ENCODE peak calls at places on chromosomes 13 and 19, in eight cellular contexts. T, Q, D, J, P, V, H and W are unnamed samples.

GRCh38 chr19:46076951-46077814 is 36.4 kb upstream of the IGFL4 start:
- DNase-seq in T (peak), P (no peak), H (no peak), V (peak), D (peak), Q (no peak), J (peak), W (no peak)

GRCh38 chr19:36420961-36421748 is 2.7 kb upstream of the ZFP82 start:
- DNase-seq in P (no peak), D (no peak), Q (no peak), J (peak), T (no peak), V (no peak), H (peak), W (no peak)

GRCh38 chr13:76711515-76712182 is 174.6 kb downstream of the KCTD12 start:
- DNase-seq in D (no peak), H (peak), Q (no peak), J (peak), V (peak), T (no peak), P (no peak), W (no peak)

GRCh38 chr13:25762288-25762687 is 289.5 kb downstream of the SHISA2 start:
- DNase-seq in V (no peak), T (no peak), Q (no peak), J (no peak), H (no peak), P (no peak), D (no peak), W (no peak)

GRCh38 chr13:71714802-71715375 is 152.1 kb downstream of the DACH1 start:
- DNase-seq in V (no peak), H (no peak), T (no peak), P (no peak), D (no peak), Q (no peak), J (no peak), W (no peak)

GRCh38 chr13:64069892-64070291 is 2654.2 kb upstream of the PCDH20 start:
- DNase-seq in Q (no peak), D (no peak), T (no peak), J (no peak), H (no peak), V (no peak), P (no peak), W (no peak)

GRCh38 chr13:113275387-113275786 is 21.7 kb upstream of the LAMP1 start:
- DNase-seq in V (peak), P (no peak), T (no peak), Q (no peak), H (peak), D (peak), J (peak), W (no peak)

GRCh38 chr19:14678199-14678598 is 3.6 kb upstream of the ADGRE3 start:
- DNase-seq in H (no peak), T (no peak), D (no peak), J (no peak), P (no peak), V (no peak), Q (no peak), W (no peak)

GRCh38 chr19:4508698-4509097 is 9.6 kb downstream of the PLIN4 start:
- DNase-seq in H (peak), J (no peak), V (no peak), Q (no peak), D (no peak), T (no peak), P (no peak), W (no peak)

GRCh38 chr13:86906458-86906857 is 764.7 kb upstream of the SLITRK5 start:
- DNase-seq in T (no peak), H (no peak), Q (no peak), P (no peak), D (no peak), V (no peak), J (peak), W (no peak)

GRCh38 chr19:45311640-45312039 is 11.0 kb downstream of the CKM start:
- DNase-seq in V (no peak), H (peak), D (no peak), Q (no peak), T (no peak), P (no peak), J (no peak), W (no peak)

GRCh38 chr19:30379841-30380610 is 7.8 kb downstream of the ZNF536 start:
- DNase-seq in D (no peak), Q (no peak), P (no peak), T (no peak), V (no peak), H (no peak), J (no peak), W (no peak)

GRCh38 chr19:19866599-19867248 is 1.0 kb downstream of the ZNF253 start:
- DNase-seq in Q (no peak), P (peak), H (no peak), V (no peak), J (peak), T (peak), D (peak), W (peak)

GRCh38 chr19:16325671-16326400 is 1.2 kb downstream of the KLF2 start:
- DNase-seq in T (peak), D (no peak), Q (no peak), V (no peak), J (peak), H (peak), P (no peak), W (peak)

GRCh38 chr19:33373701-33374405 is at the start of gene CEBPG:
- DNase-seq in V (no peak), T (peak), J (peak), P (peak), Q (no peak), H (peak), D (peak), W (peak)

GRCh38 chr13:27868639-27869435 is 51.0 kb upstream of the PDX1 start:
- DNase-seq in V (no peak), P (no peak), D (no peak), J (peak), T (no peak), H (no peak), Q (no peak), W (no peak)

GRCh38 chr13:50248537-50249521 is 233.6 kb downstream of the KCNRG start:
- DNase-seq in V (no peak), T (no peak), P (no peak), Q (no peak), H (no peak), D (no peak), J (no peak), W (no peak)

GRCh38 chr19:36030264-36031148 is 2.2 kb downstream of the CLIP3 start:
- DNase-seq in V (no peak), P (no peak), D (no peak), H (no peak), Q (no peak), J (peak), T (no peak), W (no peak)

GRCh38 chr19:48424694-48425219 is 21.0 kb upstream of the GRWD1 start:
- DNase-seq in J (peak), V (no peak), H (no peak), D (peak), T (no peak), P (no peak), Q (no peak), W (no peak)

GRCh38 chr19:8180018-8180417 is 29.2 kb upstream of the CERS4 start:
- DNase-seq in V (no peak), T (no peak), H (no peak), D (no peak), Q (no peak), J (no peak), P (no peak), W (no peak)

GRCh38 chr13:26326562-26326961 is 72.6 kb downstream of the CDK8 start:
- DNase-seq in P (no peak), J (no peak), T (no peak), V (no peak), Q (no peak), H (no peak), D (no peak), W (no peak)